ENCODE peak calls at places on chromosomes 11 and 22, in five cellular contexts. L is H54, G is ovary, C is transverse colon, X is heart left ventricle. O is an unnamed sample.

GRCh38 chr11:44403587-44404322 is 93.8 kb upstream of the ALX4 start:
- DNase-seq in L (no peak), G (no peak), C (no peak), X (no peak), O (no peak)

GRCh38 chr11:128299132-128299726 is 288.1 kb downstream of the ETS1 start:
- DNase-seq in L (no peak), G (no peak), C (no peak), X (no peak), O (no peak)

GRCh38 chr11:74417379-74417804 is 19.2 kb upstream of the PGM2L1 start:
- DNase-seq in L (no peak), G (no peak), C (no peak), X (no peak), O (no peak)

GRCh38 chr22:40082184-40082583 is 87.4 kb downstream of the FAM83F start:
- DNase-seq in L (no peak), G (no peak), C (no peak), X (no peak), O (no peak)

GRCh38 chr11:84719935-84720577 is 907.1 kb downstream of the DLG2 start:
- DNase-seq in L (no peak), G (peak; percentile 16), C (peak; percentile 7), X (peak; percentile 48), O (peak; percentile 76)

GRCh38 chr11:1832181-1832988 is 2.4 kb upstream of the SYT8 start:
- DNase-seq in L (peak; percentile 78), G (peak; percentile 62), C (peak; percentile 67), X (peak; percentile 80), O (peak; percentile 92)

GRCh38 chr11:79331251-79331901 is 109.5 kb downstream of the TENM4 start:
- DNase-seq in L (no peak), G (no peak), C (no peak), X (no peak), O (no peak)

GRCh38 chr11:36123353-36124220 is 165.6 kb downstream of the COMMD9 start:
- DNase-seq in L (no peak), G (peak; percentile 64), C (no peak), X (no peak), O (no peak)

GRCh38 chr11:3121931-3122774 is 43.0 kb downstream of the OSBPL5 start:
- DNase-seq in L (no peak), G (peak; percentile 26), C (peak; percentile 8), X (peak; percentile 55), O (peak; percentile 71)

GRCh38 chr11:64207247-64208085 is 945 bp downstream of the FERMT3 start:
- DNase-seq in L (peak; percentile 72), G (peak; percentile 48), C (peak; percentile 74), X (peak; percentile 86), O (peak; percentile 96)

GRCh38 chr11:14972581-14973490 is 685 bp upstream of the CALCA start:
- DNase-seq in L (no peak), G (no peak), C (no peak), X (no peak), O (no peak)

GRCh38 chr11:79940976-79941735 is 500.3 kb upstream of the TENM4 start:
- DNase-seq in L (no peak), G (no peak), C (no peak), X (no peak), O (no peak)

GRCh38 chr22:32844251-32844650 is 42.7 kb downstream of the TIMP3 start:
- DNase-seq in L (no peak), G (no peak), C (no peak), X (no peak), O (no peak)

GRCh38 chr11:77207019-77207485 is 79.0 kb downstream of the MYO7A start:
- DNase-seq in L (no peak), G (no peak), C (no peak), X (no peak), O (peak; percentile 72)

GRCh38 chr11:8338138-8338537 is 74.5 kb upstream of the LMO1 start:
- DNase-seq in L (peak; percentile 85), G (no peak), C (peak; percentile 61), X (peak; percentile 70), O (no peak)

GRCh38 chr11:103097279-103097678 is 5.3 kb upstream of the DCUN1D5 start:
- DNase-seq in L (no peak), G (no peak), C (no peak), X (no peak), O (no peak)

GRCh38 chr11:1521382-1522080 is 35.0 kb upstream of the MOB2 start:
- DNase-seq in L (no peak), G (no peak), C (peak; percentile 34), X (no peak), O (peak; percentile 87)

GRCh38 chr22:47112566-47112965 is 350.1 kb downstream of the TBC1D22A start:
- DNase-seq in L (no peak), G (no peak), C (no peak), X (no peak), O (no peak)

GRCh38 chr22:27975381-27976013 is 56.4 kb upstream of the PITPNB start:
- DNase-seq in L (no peak), G (no peak), C (no peak), X (no peak), O (no peak)

GRCh38 chr11:33110083-33110482 is 51.2 kb downstream of the CSTF3 start:
- DNase-seq in L (no peak), G (no peak), C (no peak), X (no peak), O (no peak)

GRCh38 chr11:73591050-73591449 is 6.9 kb downstream of the FAM168A start:
- DNase-seq in L (no peak), G (no peak), C (no peak), X (no peak), O (no peak)

GRCh38 chr22:38881464-38881871 is 9.5 kb upstream of the CBX6 start:
- DNase-seq in L (no peak), G (peak; percentile 84), C (peak; percentile 54), X (no peak), O (no peak)

GRCh38 chr11:108545909-108546501 is 47.6 kb downstream of the EXPH5 start:
- DNase-seq in L (no peak), G (no peak), C (no peak), X (no peak), O (no peak)

GRCh38 chr11:74055938-74056337 is 47.1 kb upstream of the UCP3 start:
- DNase-seq in L (peak; percentile 23), G (no peak), C (no peak), X (no peak), O (no peak)

GRCh38 chr11:129460714-129461113 is 85.1 kb downstream of the BARX2 start:
- DNase-seq in L (no peak), G (no peak), C (no peak), X (no peak), O (no peak)

GRCh38 chr11:8099291-8099899 is 18.4 kb downstream of the TUB start:
- DNase-seq in L (no peak), G (peak; percentile 76), C (peak; percentile 82), X (no peak), O (peak; percentile 78)

GRCh38 chr11:3614742-3615171 is 27.0 kb downstream of the ART5 start:
- DNase-seq in L (peak; percentile 47), G (no peak), C (peak; percentile 11), X (no peak), O (peak; percentile 75)

GRCh38 chr11:28702871-28703270 is 594.7 kb downstream of the METTL15 start:
- DNase-seq in L (no peak), G (no peak), C (no peak), X (no peak), O (no peak)
- TF ChIP-seq POLR2A in L (no peak), G (no peak), C (no peak), X (no peak), O (no peak)

DNA sequence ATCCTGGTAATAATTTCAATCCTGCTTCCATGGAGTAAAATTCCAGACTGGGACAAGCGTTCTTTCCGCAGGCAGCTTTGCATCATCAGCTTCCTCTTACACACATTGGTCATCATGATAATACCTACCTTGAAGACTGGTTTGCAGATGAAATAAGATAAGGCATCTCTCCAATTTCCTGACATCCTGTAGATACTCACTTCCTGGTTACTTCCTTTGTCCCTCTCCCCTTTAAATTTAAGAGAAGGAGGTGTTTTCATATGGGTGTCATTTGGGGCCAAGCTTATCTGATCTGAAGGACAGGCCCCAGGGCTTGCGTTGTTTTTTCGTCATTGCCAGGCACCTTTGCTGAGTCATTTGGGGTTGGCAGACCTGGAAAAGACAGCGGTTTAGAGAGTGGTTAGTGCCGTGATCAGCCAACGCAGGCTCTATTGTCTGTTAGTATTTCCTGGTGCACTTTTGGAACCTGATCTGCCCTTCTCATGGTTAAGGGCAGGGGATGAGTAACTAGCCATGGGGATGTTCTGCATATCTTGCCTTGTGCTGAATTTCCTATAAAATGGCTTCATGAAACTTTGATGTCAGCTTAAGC is 24.1 kb downstream of the GRAMD1B start:
- DNase-seq in L (peak; percentile 27), G (no peak), C (peak; percentile 24), X (no peak), O (no peak)
- TF ChIP-seq POLR2A in L (no peak), G (no peak), C (no peak), X (no peak), O (no peak)

DNA sequence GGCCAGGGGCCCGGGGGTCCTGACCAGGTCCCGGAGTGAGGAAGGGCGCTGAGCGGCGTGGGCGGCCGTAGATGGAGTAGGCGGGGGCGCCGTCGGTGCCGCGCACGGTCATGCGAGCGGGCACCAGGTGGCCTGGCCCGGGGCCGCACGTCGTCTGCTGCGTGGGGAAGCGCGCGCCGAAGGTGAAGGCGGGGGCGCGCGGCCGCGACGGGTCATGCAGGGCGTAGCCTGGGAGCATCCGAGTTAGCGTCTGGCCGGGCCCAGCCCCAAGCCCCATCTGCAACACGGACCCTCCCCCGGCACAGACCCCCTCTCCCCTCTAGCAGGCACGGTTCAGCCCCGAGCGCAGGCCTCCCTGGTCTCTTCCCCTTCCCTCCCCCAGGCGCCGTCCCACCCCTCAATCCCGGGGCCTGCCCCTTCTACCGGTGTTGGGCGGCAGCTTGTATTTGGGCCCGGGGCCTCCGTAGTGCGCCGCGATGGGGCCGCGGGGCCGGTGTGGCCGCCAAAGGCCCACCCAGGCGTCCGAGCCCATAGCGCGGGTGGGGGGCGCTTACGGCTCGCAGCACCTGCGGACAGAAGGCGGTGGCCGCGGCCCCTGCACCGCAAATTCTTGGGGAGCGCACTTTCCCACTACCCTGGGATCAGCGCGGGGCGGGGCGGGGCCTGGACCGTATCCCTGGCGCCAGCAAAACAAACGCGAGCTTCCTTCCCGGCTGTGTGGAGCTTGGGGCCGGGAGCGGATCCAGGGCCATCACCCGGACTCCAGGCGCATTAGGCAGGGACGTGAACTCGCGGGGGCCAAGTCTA is 1.9 kb upstream of the TYMP start:
- DNase-seq in L (no peak), G (peak; percentile 45), C (peak; percentile 84), X (peak; percentile 90), O (peak; percentile 96)
- TF ChIP-seq POLR2A in L (peak; percentile 18), G (no peak), C (peak; percentile 40), X (peak; percentile 35), O (peak; percentile 53)

DNA sequence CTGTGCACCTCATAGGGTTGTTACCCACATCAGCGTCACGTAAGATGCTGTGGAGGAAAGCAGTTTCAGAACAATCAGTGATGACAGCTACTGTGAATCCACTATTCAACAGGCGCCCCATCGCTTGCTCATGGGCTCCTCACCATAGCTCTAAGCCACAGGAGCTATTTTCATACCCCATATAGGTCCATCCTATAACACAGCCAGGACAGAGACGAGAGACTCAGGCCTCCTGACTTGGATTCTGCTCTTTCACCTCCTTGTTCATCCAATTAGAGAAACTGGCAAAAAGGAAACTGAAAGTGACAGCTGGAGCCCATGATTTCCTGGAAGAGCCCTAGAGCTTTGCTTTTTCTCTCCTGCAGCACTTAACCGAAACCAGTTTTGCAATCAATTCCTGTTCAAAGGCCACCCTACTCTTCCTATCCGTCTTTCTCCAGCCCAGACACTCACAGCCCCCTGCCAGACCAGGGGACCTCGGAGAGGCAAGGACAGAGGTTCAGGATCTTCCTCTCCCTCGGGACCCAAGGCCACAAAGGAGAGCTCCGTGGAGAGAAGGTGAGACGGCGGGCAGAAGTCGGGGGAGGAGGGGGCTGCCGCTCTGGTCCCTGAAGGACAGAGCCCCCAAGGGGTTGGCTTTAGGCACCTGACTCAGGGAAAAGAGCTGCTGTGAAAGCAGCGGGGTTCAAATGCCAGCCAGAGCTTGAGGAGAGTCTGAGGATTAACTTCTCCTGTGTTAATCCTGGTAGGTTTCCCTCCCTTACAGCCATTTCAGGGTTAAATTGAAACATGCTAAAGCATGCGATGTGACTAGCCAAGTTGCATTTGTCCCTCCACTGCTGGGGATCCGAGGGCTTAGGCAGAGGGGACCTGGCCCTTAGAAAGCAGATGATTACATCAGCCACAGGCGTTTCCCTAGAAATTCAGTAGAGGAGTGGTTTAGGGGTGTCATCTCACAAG is at the start of gene APOL6:
- DNase-seq in L (no peak), G (no peak), C (peak; percentile 67), X (no peak), O (peak; percentile 81)
- TF ChIP-seq POLR2A in L (no peak), G (peak; percentile 40), C (peak; percentile 83), X (peak; percentile 16), O (no peak)